ENCODE peak calls at places on chromosome X, in nine cellular contexts. Z is aorta, H is H1, S is esophagus muscularis mucosa, W is cardiac muscle cell, A is psoas muscle, D is A673, F is colonic mucosa, M is spleen. P is an unnamed sample.

GRCh38 chrX:131741103-131741581 is 197.3 kb downstream of the OR13H1 start:
- DNase-seq in Z (peak; percentile 87), H (no peak), S (no peak), W (no peak), A (peak; percentile 88), D (no peak), F (peak; percentile 92), M (peak; percentile 89), P (no peak)

GRCh38 chrX:96081891-96082290 is 602.8 kb upstream of the DIAPH2 start:
- DNase-seq in Z (no peak), H (no peak), S (no peak), W (no peak), A (no peak), D (no peak), F (no peak), M (no peak), P (no peak)

GRCh38 chrX:24748196-24748595 is 54.5 kb downstream of the POLA1 start:
- DNase-seq in Z (no peak), H (no peak), S (no peak), W (no peak), A (no peak), D (no peak), F (no peak), M (no peak), P (no peak)

GRCh38 chrX:19017271-19017670 is 33.4 kb upstream of the PHKA2 start:
- DNase-seq in Z (no peak), H (no peak), S (no peak), W (peak; percentile 26), A (no peak), D (peak; percentile 63), F (peak; percentile 20), M (no peak), P (no peak)

GRCh38 chrX:12452268-12452667 is 314.0 kb downstream of the FRMPD4 start:
- DNase-seq in Z (no peak), H (no peak), S (no peak), W (no peak), A (no peak), D (no peak), F (no peak), M (no peak), P (no peak)

GRCh38 chrX:154013614-154014360 is 5.9 kb downstream of the IRAK1 start:
- DNase-seq in Z (no peak), H (no peak), S (no peak), W (peak; percentile 36), A (peak; percentile 71), D (peak; percentile 65), F (no peak), M (peak; percentile 87), P (no peak)

GRCh38 chrX:37332987-37333658 is 16.0 kb upstream of the PRRG1 start:
- DNase-seq in Z (no peak), H (no peak), S (no peak), W (peak; percentile 43), A (no peak), D (no peak), F (no peak), M (no peak), P (no peak)

GRCh38 chrX:150966235-150966634 is 16.9 kb upstream of the HMGB3 start:
- DNase-seq in Z (no peak), H (no peak), S (no peak), W (no peak), A (no peak), D (no peak), F (no peak), M (no peak), P (no peak)

GRCh38 chrX:3743821-3744439 is 30.5 kb upstream of the PRKX start:
- DNase-seq in Z (no peak), H (no peak), S (no peak), W (no peak), A (no peak), D (no peak), F (peak; percentile 23), M (no peak), P (no peak)

GRCh38 chrX:37912286-37912685 is 64.9 kb upstream of the DYNLT3 start:
- DNase-seq in Z (no peak), H (no peak), S (no peak), W (peak; percentile 14), A (no peak), D (peak; percentile 65), F (no peak), M (no peak), P (no peak)

GRCh38 chrX:44828008-44828605 is 15.7 kb upstream of the DUSP21 start:
- DNase-seq in Z (no peak), H (no peak), S (no peak), W (peak; percentile 60), A (no peak), D (peak; percentile 65), F (no peak), M (no peak), P (no peak)

GRCh38 chrX:100662791-100663190 is 18.8 kb downstream of the SRPX2 start:
- DNase-seq in Z (no peak), H (no peak), S (no peak), W (peak; percentile 86), A (no peak), D (no peak), F (no peak), M (no peak), P (no peak)

GRCh38 chrX:48939417-48940228 is 17.8 kb downstream of the OTUD5 start:
- DNase-seq in Z (no peak), H (no peak), S (no peak), W (no peak), A (no peak), D (no peak), F (no peak), M (no peak), P (no peak)

GRCh38 chrX:77415161-77415560 is 32.0 kb upstream of the FGF16 start:
- DNase-seq in Z (no peak), H (no peak), S (no peak), W (peak; percentile 24), A (no peak), D (peak; percentile 3), F (no peak), M (no peak), P (no peak)

GRCh38 chrX:19739683-19740082 is 147.7 kb downstream of the SH3KBP1 start:
- DNase-seq in Z (peak; percentile 79), H (no peak), S (peak; percentile 91), W (peak; percentile 73), A (peak; percentile 69), D (peak; percentile 77), F (peak; percentile 70), M (peak; percentile 81), P (peak; percentile 45)

GRCh38 chrX:96480081-96480480 is 204.6 kb upstream of the DIAPH2 start:
- DNase-seq in Z (no peak), H (no peak), S (no peak), W (peak; percentile 1), A (no peak), D (no peak), F (no peak), M (no peak), P (no peak)

DNA sequence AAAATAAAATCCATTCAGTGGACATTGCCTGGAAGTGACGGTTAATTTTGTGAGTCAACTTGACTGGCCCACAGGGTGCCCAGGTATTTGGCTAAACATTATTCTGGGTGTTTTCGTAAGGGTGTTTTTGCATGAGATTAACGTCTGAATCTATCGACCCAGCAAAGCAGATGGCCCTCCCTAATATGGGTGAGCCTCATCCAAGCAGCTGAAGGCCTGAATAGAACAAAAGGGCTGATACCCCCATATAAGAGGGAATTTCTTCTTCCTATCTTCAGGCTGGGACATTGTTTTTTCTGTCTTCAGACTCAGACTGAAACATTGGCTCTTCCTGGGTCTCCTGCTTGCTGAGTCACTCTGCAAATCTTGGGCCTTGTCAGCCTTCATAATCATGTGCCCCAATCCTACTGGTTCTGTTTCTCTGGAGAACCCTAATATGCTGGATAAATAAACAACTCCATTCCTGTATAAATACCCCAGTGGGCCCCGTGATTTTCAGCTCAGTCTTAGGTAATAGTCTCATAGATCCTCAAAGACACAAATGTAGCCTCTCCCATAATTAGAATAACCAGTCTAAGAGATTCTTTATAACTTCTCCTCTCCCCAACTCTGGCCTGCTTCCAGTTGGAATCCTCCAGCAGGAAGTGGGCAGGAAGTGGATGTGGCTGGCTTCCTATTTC is 33.1 kb upstream of the DDX3X start:
- DNase-seq in Z (no peak), H (no peak), S (no peak), W (peak; percentile 29), A (no peak), D (peak; percentile 52), F (no peak), M (no peak), P (no peak)
- H3K27ac ChIP-seq in Z (no peak overlapping the region), H (no peak overlapping the region), S (no peak overlapping the region), W (no peak overlapping the region), A (no peak overlapping the region), D (no peak overlapping the region), F (no peak overlapping the region), M (no peak overlapping the region), P (no peak overlapping the region)

GRCh38 chrX:103754401-103754800 is 22.2 kb upstream of the PLP1 start:
- DNase-seq in Z (no peak), H (no peak), S (no peak), W (no peak), A (no peak), D (no peak), F (no peak), M (no peak), P (no peak)
- H3K4me3 ChIP-seq in Z (no peak overlapping the region), H (no peak overlapping the region), S (no peak overlapping the region), W (no peak overlapping the region), A (no peak overlapping the region), D (no peak overlapping the region), F (no peak overlapping the region), M (no peak overlapping the region), P (no peak overlapping the region)

DNA sequence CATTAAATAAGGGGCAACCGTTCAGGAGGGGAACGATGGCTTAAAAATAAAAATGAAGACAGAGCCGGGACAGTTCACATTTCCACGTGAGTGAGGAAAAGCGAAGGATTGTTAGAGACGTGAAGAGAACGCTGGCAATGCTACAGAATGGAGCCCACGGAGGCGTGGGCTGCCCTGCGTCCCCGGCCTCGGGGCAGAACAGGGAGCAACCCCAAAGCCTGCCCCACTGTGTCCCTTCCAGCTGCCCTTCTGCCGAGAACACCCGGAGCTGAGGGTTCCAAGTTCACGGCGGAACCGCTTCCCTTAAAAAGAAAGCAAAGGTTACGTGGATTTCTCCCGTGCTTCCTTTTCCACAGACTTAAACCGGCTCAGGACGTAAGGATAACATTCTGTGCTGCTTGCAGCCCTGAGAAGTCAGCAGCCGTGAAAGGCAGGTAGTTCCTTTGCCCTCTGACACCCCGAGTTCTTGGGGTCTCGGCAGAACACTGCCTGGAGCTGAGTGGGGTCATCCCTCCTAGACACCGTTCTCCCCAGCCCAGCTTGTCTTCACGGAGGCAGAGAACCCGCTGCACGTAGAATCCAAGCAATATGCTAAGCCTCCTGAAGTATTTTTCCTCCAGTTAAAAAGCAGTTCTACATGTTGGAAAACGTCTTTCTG is 14.2 kb downstream of the DHRSX start:
- DNase-seq in Z (no peak), H (no peak), S (no peak), W (no peak), A (no peak), D (no peak), F (no peak), M (peak; percentile 23), P (no peak)
- H3K36me3 ChIP-seq in Z (no peaks in the 10 kb centered on the region), H (peaks cover 49% of the 10 kb centered on the region), S (peaks cover 51% of the 10 kb centered on the region), W (peaks cover 16% of the 10 kb centered on the region), A (no peaks in the 10 kb centered on the region), D (peaks cover 44% of the 10 kb centered on the region), F (peaks cover 6% of the 10 kb centered on the region), M (peaks cover 39% of the 10 kb centered on the region), P (peaks cover 49% of the 10 kb centered on the region)

DNA sequence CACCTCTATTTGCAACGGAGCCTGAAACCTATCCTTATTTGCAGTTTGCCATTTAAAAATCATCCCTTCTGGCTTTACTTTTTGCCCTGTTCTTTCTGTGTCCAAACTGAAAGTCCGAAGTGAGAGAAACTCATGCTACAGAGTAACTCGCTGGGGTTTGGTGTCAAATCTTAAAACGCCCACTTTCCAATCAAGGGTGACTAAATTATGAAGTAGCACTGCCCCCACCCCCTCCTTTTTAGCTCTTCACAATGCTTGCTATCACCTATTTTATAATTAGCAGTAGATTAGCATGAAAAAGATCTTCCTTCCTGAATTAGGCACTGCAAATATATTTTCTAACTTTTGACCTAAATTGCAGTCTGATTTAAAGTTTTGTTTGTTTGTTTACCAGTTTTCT is 52.5 kb downstream of the VGLL1 start:
- DNase-seq in Z (no peak), H (no peak), S (no peak), W (no peak), A (no peak), D (no peak), F (no peak), M (no peak), P (no peak)
- H3K27ac ChIP-seq in Z (no peak overlapping the region), H (no peak overlapping the region), S (no peak overlapping the region), W (peak overlapping the region; percentile 6), A (no peak overlapping the region), D (no peak overlapping the region), F (no peak overlapping the region), M (no peak overlapping the region), P (no peak overlapping the region)

P was measured in left ventricle myocardium inferior.